ENCODE peak calls at places on chromosome 1, in four cellular contexts. C is psoas muscle, Y is AG04450, G is stomach. H is an unnamed sample.

GRCh38 chr1:2174348-2175054 is 20.1 kb downstream of the FAAP20 start:
- DNase-seq in Y (no peak), C (peak), G (peak), H (no peak)

GRCh38 chr1:151711044-151711800 is 5.4 kb downstream of the CELF3 start:
- DNase-seq in C (no peak), Y (no peak), G (no peak), H (no peak)

GRCh38 chr1:31617917-31618746 is 643 bp downstream of the HCRTR1 start:
- DNase-seq in Y (no peak), C (peak), G (peak), H (no peak)

GRCh38 chr1:991895-992294 is 8.0 kb downstream of the HES4 start:
- DNase-seq in G (no peak), Y (no peak), C (no peak), H (no peak)

GRCh38 chr1:154999651-155000474 is 2.7 kb upstream of the ZBTB7B start:
- DNase-seq in Y (no peak), G (peak), C (peak), H (no peak)

GRCh38 chr1:8989061-8989460 is 37.2 kb downstream of the SLC2A7 start:
- DNase-seq in G (no peak), C (no peak), Y (no peak), H (no peak)

GRCh38 chr1:151145158-151146071 is 1.0 kb downstream of the SEMA6C start:
- DNase-seq in Y (no peak), G (no peak), C (peak), H (no peak)

GRCh38 chr1:166302919-166303758 is 136.3 kb upstream of the FAM78B start:
- DNase-seq in C (no peak), Y (no peak), G (no peak), H (no peak)

GRCh38 chr1:79151006-79151796 is 144.7 kb upstream of the ADGRL4 start:
- DNase-seq in G (no peak), C (no peak), Y (no peak), H (no peak)